ENCODE peak calls at places on chromosomes 1 and 21, in six cellular contexts. One of them, this sample, is unnamed.

GRCh38 chr1:150477733-150478132 is 9.5 kb upstream of the TARS2 start:
- DNase-seq in A549: peak
- DNase-seq in HFF-Myc: no peak
- DNase-seq in type B pancreatic cell: no peak
- DNase-seq in astrocyte: peak
- DNase-seq in stomach: no peak
- DNase-seq in this sample: no peak

GRCh38 chr1:209220048-209220524 is 363.4 kb upstream of the CAMK1G start:
- DNase-seq in A549: no peak
- DNase-seq in astrocyte: no peak
- DNase-seq in type B pancreatic cell: no peak
- DNase-seq in stomach: no peak
- DNase-seq in HFF-Myc: no peak
- DNase-seq in this sample: no peak

GRCh38 chr1:89844236-89844807 is 23.5 kb downstream of the LRRC8D start:
- DNase-seq in type B pancreatic cell: no peak
- DNase-seq in astrocyte: peak
- DNase-seq in stomach: no peak
- DNase-seq in HFF-Myc: no peak
- DNase-seq in A549: peak
- DNase-seq in this sample: no peak

GRCh38 chr1:83846138-83846537 is 152.8 kb downstream of the TTLL7 start:
- DNase-seq in A549: no peak
- DNase-seq in type B pancreatic cell: no peak
- DNase-seq in astrocyte: no peak
- DNase-seq in HFF-Myc: no peak
- DNase-seq in stomach: no peak
- DNase-seq in this sample: no peak

GRCh38 chr1:27525296-27526271 is 35.6 kb upstream of the WASF2 start:
- DNase-seq in type B pancreatic cell: no peak
- DNase-seq in astrocyte: no peak
- DNase-seq in A549: peak
- DNase-seq in HFF-Myc: no peak
- DNase-seq in stomach: no peak
- DNase-seq in this sample: no peak

GRCh38 chr21:29943885-29944284 is 4.1 kb upstream of the GRIK1 start:
- DNase-seq in type B pancreatic cell: no peak
- DNase-seq in HFF-Myc: no peak
- DNase-seq in A549: no peak
- DNase-seq in astrocyte: no peak
- DNase-seq in stomach: no peak
- DNase-seq in this sample: no peak

GRCh38 chr1:31571340-31572295 is 4.7 kb upstream of the TINAGL1 start:
- DNase-seq in astrocyte: no peak
- DNase-seq in stomach: no peak
- DNase-seq in A549: no peak
- DNase-seq in type B pancreatic cell: peak
- DNase-seq in HFF-Myc: no peak
- DNase-seq in this sample: no peak

GRCh38 chr1:6603424-6603850 is 768 bp upstream of the KLHL21 start:
- DNase-seq in type B pancreatic cell: no peak
- DNase-seq in astrocyte: peak
- DNase-seq in HFF-Myc: peak
- DNase-seq in A549: no peak
- DNase-seq in stomach: peak
- DNase-seq in this sample: peak

GRCh38 chr1:10631811-10632481 is 157.2 kb downstream of the PEX14 start:
- DNase-seq in stomach: no peak
- DNase-seq in HFF-Myc: no peak
- DNase-seq in astrocyte: no peak
- DNase-seq in A549: no peak
- DNase-seq in type B pancreatic cell: no peak
- DNase-seq in this sample: no peak

GRCh38 chr21:28916150-28916893 is 76.4 kb downstream of the LTN1 start:
- DNase-seq in stomach: no peak
- DNase-seq in HFF-Myc: no peak
- DNase-seq in type B pancreatic cell: no peak
- DNase-seq in A549: no peak
- DNase-seq in astrocyte: no peak
- DNase-seq in this sample: no peak

GRCh38 chr1:228163004-228163753 is 2.4 kb upstream of the IBA57 start:
- DNase-seq in astrocyte: peak
- DNase-seq in HFF-Myc: no peak
- DNase-seq in A549: no peak
- DNase-seq in stomach: peak
- DNase-seq in type B pancreatic cell: no peak
- DNase-seq in this sample: no peak

GRCh38 chr1:234093741-234094140 is 189.3 kb downstream of the SLC35F3 start:
- DNase-seq in stomach: no peak
- DNase-seq in astrocyte: no peak
- DNase-seq in type B pancreatic cell: no peak
- DNase-seq in A549: no peak
- DNase-seq in HFF-Myc: no peak
- DNase-seq in this sample: no peak

GRCh38 chr1:48864913-48865312 is 88.2 kb upstream of the BEND5 start:
- DNase-seq in HFF-Myc: no peak
- DNase-seq in type B pancreatic cell: no peak
- DNase-seq in stomach: no peak
- DNase-seq in A549: no peak
- DNase-seq in astrocyte: no peak
- DNase-seq in this sample: no peak

GRCh38 chr1:65175171-65176070 is 27.4 kb downstream of the AK4 start:
- DNase-seq in HFF-Myc: no peak
- DNase-seq in stomach: no peak
- DNase-seq in A549: no peak
- DNase-seq in type B pancreatic cell: no peak
- DNase-seq in astrocyte: no peak
- DNase-seq in this sample: no peak

GRCh38 chr1:110243146-110243545 is 33.0 kb downstream of the KCNC4 start:
- DNase-seq in astrocyte: no peak
- DNase-seq in stomach: no peak
- DNase-seq in type B pancreatic cell: no peak
- DNase-seq in HFF-Myc: no peak
- DNase-seq in A549: no peak
- DNase-seq in this sample: no peak

GRCh38 chr1:228174482-228175315 is 9.1 kb downstream of the IBA57 start:
- DNase-seq in astrocyte: no peak
- DNase-seq in stomach: no peak
- DNase-seq in HFF-Myc: no peak
- DNase-seq in type B pancreatic cell: no peak
- DNase-seq in A549: peak
- DNase-seq in this sample: no peak

GRCh38 chr1:3987669-3988235 is 87.7 kb upstream of the C1orf174 start:
- DNase-seq in HFF-Myc: no peak
- DNase-seq in astrocyte: no peak
- DNase-seq in type B pancreatic cell: no peak
- DNase-seq in stomach: no peak
- DNase-seq in A549: no peak
- DNase-seq in this sample: no peak

GRCh38 chr1:17347769-17348592 is 24.0 kb upstream of the PADI6 start:
- DNase-seq in astrocyte: peak
- DNase-seq in A549: peak
- DNase-seq in HFF-Myc: peak
- DNase-seq in stomach: no peak
- DNase-seq in type B pancreatic cell: no peak
- DNase-seq in this sample: no peak

GRCh38 chr1:54325705-54326461 is 80.3 kb downstream of the SSBP3 start:
- DNase-seq in astrocyte: no peak
- DNase-seq in A549: no peak
- DNase-seq in stomach: no peak
- DNase-seq in HFF-Myc: no peak
- DNase-seq in type B pancreatic cell: no peak
- DNase-seq in this sample: no peak

GRCh38 chr1:54324750-54325704 is 81.2 kb downstream of the SSBP3 start:
- DNase-seq in HFF-Myc: no peak
- DNase-seq in type B pancreatic cell: no peak
- DNase-seq in astrocyte: no peak
- DNase-seq in stomach: no peak
- DNase-seq in A549: no peak
- DNase-seq in this sample: no peak

GRCh38 chr1:54326577-54327385 is 79.4 kb downstream of the SSBP3 start:
- DNase-seq in stomach: no peak
- DNase-seq in type B pancreatic cell: no peak
- DNase-seq in A549: no peak
- DNase-seq in astrocyte: no peak
- DNase-seq in HFF-Myc: no peak
- DNase-seq in this sample: no peak

GRCh38 chr1:54324031-54324654 is 82.1 kb downstream of the SSBP3 start:
- DNase-seq in type B pancreatic cell: no peak
- DNase-seq in astrocyte: peak
- DNase-seq in stomach: no peak
- DNase-seq in HFF-Myc: no peak
- DNase-seq in A549: no peak
- DNase-seq in this sample: no peak

DNA sequence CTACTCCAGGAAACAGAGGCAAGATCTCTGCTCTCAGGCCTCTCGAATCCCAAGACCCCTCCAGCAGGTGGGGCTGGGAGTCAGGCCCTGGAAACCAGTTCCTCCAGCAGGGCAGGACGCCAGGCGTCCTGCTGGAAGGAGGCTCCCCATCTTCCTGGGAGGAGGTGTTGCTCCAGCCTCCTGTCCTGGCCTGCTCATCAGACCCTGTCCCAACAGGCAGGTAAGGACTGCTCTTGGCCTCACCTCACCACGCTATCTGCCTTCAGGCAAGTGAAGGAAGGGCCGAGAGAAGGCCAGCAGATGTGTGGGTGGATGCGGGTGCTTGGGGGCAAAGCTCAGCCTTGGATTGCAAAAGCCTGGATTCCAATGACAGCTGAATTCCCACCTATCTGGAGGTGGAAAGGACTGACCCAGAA is 82.9 kb downstream of the SSBP3 start:
- DNase-seq in stomach: peak
- DNase-seq in astrocyte: no peak
- DNase-seq in type B pancreatic cell: no peak
- DNase-seq in A549: no peak
- DNase-seq in HFF-Myc: no peak
- DNase-seq in this sample: no peak
- TF ChIP-seq CTCF in stomach: peak
- TF ChIP-seq CTCF in astrocyte: no peak
- TF ChIP-seq CTCF in type B pancreatic cell: no peak
- TF ChIP-seq CTCF in A549: no peak
- TF ChIP-seq CTCF in HFF-Myc: peak
- TF ChIP-seq CTCF in this sample: peak

GRCh38 chr1:100930494-100930893 is 34.6 kb downstream of the SLC30A7 start:
- DNase-seq in type B pancreatic cell: no peak
- DNase-seq in A549: no peak
- DNase-seq in astrocyte: no peak
- DNase-seq in HFF-Myc: no peak
- DNase-seq in stomach: no peak
- DNase-seq in this sample: no peak
- TF ChIP-seq CTCF in type B pancreatic cell: no peak
- TF ChIP-seq CTCF in A549: no peak
- TF ChIP-seq CTCF in astrocyte: no peak
- TF ChIP-seq CTCF in HFF-Myc: no peak
- TF ChIP-seq CTCF in stomach: no peak
- TF ChIP-seq CTCF in this sample: no peak

GRCh38 chr1:214603819-214604252 is 841 bp downstream of the CENPF start:
- DNase-seq in HFF-Myc: no peak
- DNase-seq in type B pancreatic cell: no peak
- DNase-seq in A549: no peak
- DNase-seq in astrocyte: no peak
- DNase-seq in stomach: no peak
- DNase-seq in this sample: no peak

GRCh38 chr1:214604543-214604942 is 1.5 kb downstream of the CENPF start:
- DNase-seq in stomach: no peak
- DNase-seq in astrocyte: peak
- DNase-seq in A549: no peak
- DNase-seq in type B pancreatic cell: no peak
- DNase-seq in HFF-Myc: no peak
- DNase-seq in this sample: no peak

GRCh38 chr1:214602764-214603657 is at the start of gene CENPF:
- DNase-seq in astrocyte: peak
- DNase-seq in type B pancreatic cell: peak
- DNase-seq in stomach: peak
- DNase-seq in A549: peak
- DNase-seq in HFF-Myc: peak
- DNase-seq in this sample: peak
- TF ChIP-seq CTCF in astrocyte: no peak
- TF ChIP-seq CTCF in type B pancreatic cell: peak
- TF ChIP-seq CTCF in stomach: peak
- TF ChIP-seq CTCF in A549: no peak
- TF ChIP-seq CTCF in HFF-Myc: no peak
- TF ChIP-seq CTCF in this sample: no peak

GRCh38 chr1:207863893-207864535 is 46.9 kb downstream of the CD34 start:
- DNase-seq in astrocyte: no peak
- DNase-seq in type B pancreatic cell: no peak
- DNase-seq in HFF-Myc: no peak
- DNase-seq in stomach: no peak
- DNase-seq in A549: no peak
- DNase-seq in this sample: no peak
- TF ChIP-seq CTCF in astrocyte: no peak
- TF ChIP-seq CTCF in type B pancreatic cell: no peak
- TF ChIP-seq CTCF in HFF-Myc: no peak
- TF ChIP-seq CTCF in stomach: no peak
- TF ChIP-seq CTCF in A549: no peak
- TF ChIP-seq CTCF in this sample: no peak

GRCh38 chr1:154574715-154575114 is 7.1 kb downstream of the CHRNB2 start:
- DNase-seq in HFF-Myc: no peak
- DNase-seq in A549: no peak
- DNase-seq in stomach: no peak
- DNase-seq in astrocyte: no peak
- DNase-seq in type B pancreatic cell: no peak
- DNase-seq in this sample: no peak

GRCh38 chr1:154571244-154571963 is 3.8 kb downstream of the CHRNB2 start:
- DNase-seq in A549: no peak
- DNase-seq in stomach: no peak
- DNase-seq in type B pancreatic cell: no peak
- DNase-seq in astrocyte: no peak
- DNase-seq in HFF-Myc: no peak
- DNase-seq in this sample: no peak

GRCh38 chr1:154571964-154572288 is 4.3 kb downstream of the CHRNB2 start:
- DNase-seq in type B pancreatic cell: no peak
- DNase-seq in A549: no peak
- DNase-seq in astrocyte: no peak
- DNase-seq in stomach: no peak
- DNase-seq in HFF-Myc: no peak
- DNase-seq in this sample: no peak

GRCh38 chr1:154572433-154573167 is 5.0 kb downstream of the CHRNB2 start:
- DNase-seq in astrocyte: no peak
- DNase-seq in A549: no peak
- DNase-seq in stomach: no peak
- DNase-seq in HFF-Myc: no peak
- DNase-seq in type B pancreatic cell: no peak
- DNase-seq in this sample: no peak

GRCh38 chr1:154573168-154573510 is 5.6 kb downstream of the CHRNB2 start:
- DNase-seq in astrocyte: no peak
- DNase-seq in stomach: no peak
- DNase-seq in type B pancreatic cell: no peak
- DNase-seq in A549: no peak
- DNase-seq in HFF-Myc: no peak
- DNase-seq in this sample: no peak
- TF ChIP-seq CTCF in astrocyte: no peak
- TF ChIP-seq CTCF in stomach: no peak
- TF ChIP-seq CTCF in type B pancreatic cell: no peak
- TF ChIP-seq CTCF in A549: no peak
- TF ChIP-seq CTCF in HFF-Myc: no peak
- TF ChIP-seq CTCF in this sample: no peak

GRCh38 chr1:92749024-92749634 is 35.8 kb downstream of the EVI5 start:
- DNase-seq in HFF-Myc: peak
- DNase-seq in astrocyte: peak
- DNase-seq in A549: peak
- DNase-seq in type B pancreatic cell: no peak
- DNase-seq in stomach: peak
- DNase-seq in this sample: no peak
- TF ChIP-seq CTCF in HFF-Myc: peak
- TF ChIP-seq CTCF in astrocyte: peak
- TF ChIP-seq CTCF in A549: peak
- TF ChIP-seq CTCF in type B pancreatic cell: peak
- TF ChIP-seq CTCF in stomach: peak
- TF ChIP-seq CTCF in this sample: peak

This sample was measured in progenitor cell of endocrine pancreas.